ENCODE peak calls at places on chromosome 5, in eight cellular contexts. R is mesenteric fat pad; F is RKO; L is activated T-cell treated with anti-CD3 and anti-CD28 coated beads for 24 hours; H is fibroblast of lung; S is stimulated activated CD4-positive, alpha-beta T cell treated with anti-CD3 and anti-CD28 coated beads, Interleukin-1b, Interleukin-23, amount 100 ng/mL, for 4 hours; X is stromal cell of bone marrow; K is HFF-Myc. G is an unnamed sample.
A peak's percentile ranks its signal among the peaks of the same experiment; 100 is the strongest.

GRCh38 chr5:61603211-61603908 is 271.3 kb downstream of the ZSWIM6 start:
- DNase-seq in R (no peak), X (no peak), K (no peak), F (no peak), S (no peak), L (no peak), H (no peak), G (no peak)

GRCh38 chr5:179413711-179414458 is 68.6 kb upstream of the ADAMTS2 start:
- DNase-seq in R (peak; percentile 72), H (no peak), K (no peak), F (no peak), X (no peak), L (no peak), S (no peak), G (no peak)

GRCh38 chr5:105954341-105954740 is 1716.4 kb downstream of the EFNA5 start:
- DNase-seq in F (no peak), K (no peak), R (no peak), L (no peak), H (peak; percentile 22), X (no peak), S (no peak), G (no peak)

GRCh38 chr5:178418471-178419010 is 171.7 kb downstream of the COL23A1 start:
- DNase-seq in R (peak; percentile 67), K (no peak), F (no peak), S (no peak), L (no peak), X (no peak), H (no peak), G (no peak)

GRCh38 chr5:19795218-19795617 is 192.8 kb downstream of the CDH18 start:
- DNase-seq in S (no peak), R (no peak), F (peak; percentile 47), K (no peak), H (peak; percentile 66), L (no peak), X (peak; percentile 27), G (no peak)

GRCh38 chr5:92017786-92018185 is 634.7 kb upstream of the ARRDC3 start:
- DNase-seq in X (peak; percentile 49), S (no peak), H (peak; percentile 70), K (peak; percentile 65), R (no peak), F (peak; percentile 63), L (no peak), G (no peak)

GRCh38 chr5:42583322-42583721 is 160.1 kb downstream of the GHR start:
- DNase-seq in L (peak; percentile 5), H (peak; percentile 69), K (peak; percentile 25), S (peak; percentile 5), X (peak; percentile 40), F (peak; percentile 70), R (no peak), G (no peak)

GRCh38 chr5:12246016-12246415 is 341.8 kb upstream of the CTNND2 start:
- DNase-seq in R (no peak), S (no peak), X (no peak), K (no peak), H (no peak), F (no peak), L (no peak), G (no peak)

GRCh38 chr5:141172381-141173204 is at the start of gene PCDHB7:
- DNase-seq in R (no peak), K (no peak), L (no peak), H (peak; percentile 24), F (peak; percentile 36), X (no peak), S (no peak), G (no peak)

GRCh38 chr5:56102885-56103284 is 108.1 kb upstream of the IL6ST start:
- DNase-seq in S (no peak), R (no peak), X (no peak), H (no peak), K (no peak), F (no peak), L (no peak), G (no peak)

GRCh38 chr5:155938051-155938450 is 388.9 kb upstream of the SGCD start:
- DNase-seq in R (no peak), X (no peak), F (no peak), L (no peak), K (no peak), S (no peak), H (no peak), G (no peak)

GRCh38 chr5:105163547-105163946 is 1601.0 kb upstream of the NUDT12 start:
- DNase-seq in H (no peak), F (no peak), X (no peak), S (no peak), R (no peak), K (no peak), L (no peak), G (no peak)